ENCODE peak calls at places on chromosome X, in six cellular contexts. P is HS-5, A is spleen, I is T-cell, T is body of pancreas, J is ovary. Y is an unnamed sample.

GRCh38 chrX:154116514-154116913 is 19.0 kb upstream of the MECP2 start:
- DNase-seq in P (no peak), A (no peak), I (no peak), T (no peak), J (no peak), Y (no peak)

GRCh38 chrX:31337332-31337731 is 265.5 kb upstream of the FTHL17 start:
- DNase-seq in P (no peak), A (no peak), I (no peak), T (no peak), J (no peak), Y (no peak)

GRCh38 chrX:45851434-45851991 is 650.8 kb upstream of the DIPK2B start:
- DNase-seq in P (no peak), A (peak; percentile 80), I (peak; percentile 28), T (no peak), J (peak; percentile 48), Y (no peak)

GRCh38 chrX:110614596-110614995 is 181.0 kb downstream of the CHRDL1 start:
- DNase-seq in P (no peak), A (no peak), I (no peak), T (no peak), J (no peak), Y (no peak)

GRCh38 chrX:69309074-69309792 is 144.0 kb upstream of the PJA1 start:
- DNase-seq in P (no peak), A (peak; percentile 58), I (no peak), T (no peak), J (no peak), Y (no peak)

GRCh38 chrX:71163010-71163409 is 18.4 kb downstream of the NLGN3 start:
- DNase-seq in P (no peak), A (no peak), I (no peak), T (no peak), J (no peak), Y (no peak)

GRCh38 chrX:154317391-154318000 is 21.9 kb downstream of the TKTL1 start:
- DNase-seq in P (no peak), A (peak; percentile 71), I (no peak), T (no peak), J (no peak), Y (no peak)

GRCh38 chrX:10239611-10240064 is 82.9 kb downstream of the CLCN4 start:
- DNase-seq in P (peak; percentile 47), A (no peak), I (no peak), T (no peak), J (no peak), Y (no peak)

GRCh38 chrX:106672527-106672926 is 54.0 kb upstream of the RNF128 start:
- DNase-seq in P (no peak), A (no peak), I (no peak), T (no peak), J (no peak), Y (no peak)

GRCh38 chrX:69307736-69308135 is 142.5 kb upstream of the PJA1 start:
- DNase-seq in P (no peak), A (peak; percentile 56), I (no peak), T (no peak), J (no peak), Y (no peak)

GRCh38 chrX:134537179-134537945 is 77.4 kb downstream of the HPRT1 start:
- DNase-seq in P (peak; percentile 56), A (no peak), I (no peak), T (no peak), J (no peak), Y (no peak)

GRCh38 chrX:9227276-9227675 is 193.3 kb upstream of the FAM9B start:
- DNase-seq in P (no peak), A (no peak), I (no peak), T (no peak), J (no peak), Y (no peak)

GRCh38 chrX:13855689-13856425 is 39.0 kb upstream of the GPM6B start:
- DNase-seq in P (no peak), A (no peak), I (no peak), T (no peak), J (no peak), Y (no peak)

GRCh38 chrX:132631579-132632232 is 142.9 kb upstream of the MBNL3 start:
- DNase-seq in P (no peak), A (no peak), I (no peak), T (no peak), J (no peak), Y (no peak)

GRCh38 chrX:14779589-14779988 is 93.3 kb downstream of the FANCB start:
- DNase-seq in P (no peak), A (no peak), I (no peak), T (no peak), J (no peak), Y (no peak)

GRCh38 chrX:82589410-82589809 is 918.7 kb upstream of the POU3F4 start:
- DNase-seq in P (no peak), A (no peak), I (no peak), T (no peak), J (no peak), Y (no peak)

GRCh38 chrX:46989548-46989947 is 77.3 kb downstream of the JADE3 start:
- DNase-seq in P (no peak), A (no peak), I (no peak), T (no peak), J (no peak), Y (no peak)

GRCh38 chrX:124194209-124194608 is 138.3 kb upstream of the TEX13D start:
- DNase-seq in P (no peak), A (no peak), I (no peak), T (peak; percentile 13), J (no peak), Y (no peak)

GRCh38 chrX:55057691-55058249 is 17.1 kb upstream of the PAGE2B start:
- DNase-seq in P (no peak), A (no peak), I (peak; percentile 12), T (peak; percentile 14), J (no peak), Y (no peak)

GRCh38 chrX:12013220-12013619 is 125.1 kb upstream of the FRMPD4 start:
- DNase-seq in P (no peak), A (no peak), I (no peak), T (no peak), J (no peak), Y (no peak)

GRCh38 chrX:149937881-149938426 is 337 bp downstream of the EOLA2 start:
- DNase-seq in P (no peak), A (peak; percentile 92), I (no peak), T (peak; percentile 28), J (no peak), Y (no peak)

GRCh38 chrX:130174937-130175336 is 3.2 kb downstream of the RAB33A start:
- DNase-seq in P (no peak), A (no peak), I (no peak), T (no peak), J (no peak), Y (no peak)

GRCh38 chrX:109294097-109294815 is 187.6 kb downstream of the GUCY2F start:
- DNase-seq in P (no peak), A (no peak), I (no peak), T (no peak), J (no peak), Y (no peak)

GRCh38 chrX:130100180-130100579 is 10.1 kb downstream of the ELF4 start:
- DNase-seq in P (no peak), A (no peak), I (no peak), T (no peak), J (peak; percentile 58), Y (no peak)

GRCh38 chrX:18640686-18641085 is 31.2 kb downstream of the RS1 start:
- DNase-seq in P (no peak), A (peak; percentile 24), I (no peak), T (no peak), J (no peak), Y (no peak)

GRCh38 chrX:153649915-153650782 is 3.1 kb downstream of the DUSP9 start:
- DNase-seq in P (no peak), A (peak; percentile 67), I (no peak), T (no peak), J (no peak), Y (peak; percentile 24)

GRCh38 chrX:47093248-47093647 is 15.0 kb downstream of the RGN start:
- DNase-seq in P (no peak), A (no peak), I (no peak), T (no peak), J (no peak), Y (no peak)

GRCh38 chrX:46407036-46407752 is 138.0 kb downstream of the ZNF674 start:
- DNase-seq in P (no peak), A (no peak), I (no peak), T (no peak), J (no peak), Y (no peak)

GRCh38 chrX:47608130-47608810 is 11.4 kb downstream of the SYN1 start:
- DNase-seq in P (no peak), A (no peak), I (no peak), T (no peak), J (no peak), Y (no peak)

GRCh38 chrX:44875185-44875489 is 2.1 kb downstream of the KDM6A start:
- DNase-seq in P (no peak), A (no peak), I (no peak), T (no peak), J (no peak), Y (no peak)

GRCh38 chrX:54920610-54921426 is at the start of gene TRO:
- DNase-seq in P (no peak), A (no peak), I (no peak), T (no peak), J (no peak), Y (no peak)

GRCh38 chrX:139850968-139851367 is 81.9 kb downstream of the ATP11C start:
- DNase-seq in P (no peak), A (no peak), I (no peak), T (no peak), J (no peak), Y (no peak)

GRCh38 chrX:77431227-77431626 is 16.0 kb upstream of the FGF16 start:
- DNase-seq in P (no peak), A (no peak), I (no peak), T (no peak), J (no peak), Y (no peak)

GRCh38 chrX:108341947-108342346 is 96.3 kb downstream of the COL4A6 start:
- DNase-seq in P (no peak), A (no peak), I (no peak), T (no peak), J (no peak), Y (no peak)

GRCh38 chrX:103716967-103717366 is 6.3 kb downstream of the TMEM31 start:
- DNase-seq in P (peak; percentile 44), A (no peak), I (no peak), T (no peak), J (no peak), Y (no peak)